ENCODE peak calls at places on chromosomes 16 and 17, in seven cellular contexts. One of them, this sample, is unnamed.

GRCh38 chr17:73011016-73011486 is 81.4 kb downstream of the SLC39A11 start:
- DNase-seq in progenitor cell of endocrine pancreas: no peak
- DNase-seq in neural crest cell: no peak
- DNase-seq in AML-193: peak
- DNase-seq in RWPE1: no peak
- DNase-seq in bronchial epithelial cell: no peak
- DNase-seq in body of pancreas: no peak
- DNase-seq in this sample: no peak

GRCh38 chr17:29572691-29573557 is 4.4 kb downstream of the TP53I13 start:
- DNase-seq in body of pancreas: peak
- DNase-seq in AML-193: no peak
- DNase-seq in neural crest cell: peak
- DNase-seq in progenitor cell of endocrine pancreas: peak
- DNase-seq in bronchial epithelial cell: no peak
- DNase-seq in RWPE1: no peak
- DNase-seq in this sample: no peak

GRCh38 chr17:60391419-60392041 is 403 bp downstream of the USP32 start:
- DNase-seq in RWPE1: peak
- DNase-seq in bronchial epithelial cell: no peak
- DNase-seq in body of pancreas: no peak
- DNase-seq in neural crest cell: peak
- DNase-seq in AML-193: no peak
- DNase-seq in progenitor cell of endocrine pancreas: peak
- DNase-seq in this sample: peak

GRCh38 chr16:52603015-52603414 is 56.1 kb upstream of the TOX3 start:
- DNase-seq in bronchial epithelial cell: no peak
- DNase-seq in RWPE1: no peak
- DNase-seq in AML-193: no peak
- DNase-seq in body of pancreas: peak
- DNase-seq in progenitor cell of endocrine pancreas: no peak
- DNase-seq in neural crest cell: no peak
- DNase-seq in this sample: no peak

GRCh38 chr16:11583889-11584565 is 2.7 kb downstream of the LITAF start:
- DNase-seq in RWPE1: no peak
- DNase-seq in AML-193: peak
- DNase-seq in bronchial epithelial cell: no peak
- DNase-seq in neural crest cell: no peak
- DNase-seq in progenitor cell of endocrine pancreas: no peak
- DNase-seq in body of pancreas: no peak
- DNase-seq in this sample: no peak

GRCh38 chr16:49618955-49619354 is 237.0 kb downstream of the ZNF423 start:
- DNase-seq in AML-193: no peak
- DNase-seq in RWPE1: no peak
- DNase-seq in bronchial epithelial cell: no peak
- DNase-seq in body of pancreas: no peak
- DNase-seq in progenitor cell of endocrine pancreas: no peak
- DNase-seq in neural crest cell: no peak
- DNase-seq in this sample: no peak

GRCh38 chr17:56884483-56885144 is 29.2 kb downstream of the TRIM25 start:
- DNase-seq in AML-193: no peak
- DNase-seq in body of pancreas: no peak
- DNase-seq in RWPE1: no peak
- DNase-seq in bronchial epithelial cell: no peak
- DNase-seq in progenitor cell of endocrine pancreas: no peak
- DNase-seq in neural crest cell: no peak
- DNase-seq in this sample: no peak

GRCh38 chr16:8655184-8655717 is 19.2 kb upstream of the ABAT start:
- DNase-seq in RWPE1: no peak
- DNase-seq in AML-193: peak
- DNase-seq in bronchial epithelial cell: no peak
- DNase-seq in body of pancreas: peak
- DNase-seq in progenitor cell of endocrine pancreas: no peak
- DNase-seq in neural crest cell: peak
- DNase-seq in this sample: no peak

GRCh38 chr17:34156741-34157589 is 98.1 kb upstream of the CCL2 start:
- DNase-seq in progenitor cell of endocrine pancreas: no peak
- DNase-seq in AML-193: no peak
- DNase-seq in neural crest cell: peak
- DNase-seq in bronchial epithelial cell: no peak
- DNase-seq in RWPE1: no peak
- DNase-seq in body of pancreas: no peak
- DNase-seq in this sample: no peak

GRCh38 chr16:27921134-27921533 is 142.4 kb downstream of the GSG1L start:
- DNase-seq in body of pancreas: no peak
- DNase-seq in AML-193: no peak
- DNase-seq in neural crest cell: no peak
- DNase-seq in RWPE1: no peak
- DNase-seq in bronchial epithelial cell: no peak
- DNase-seq in progenitor cell of endocrine pancreas: no peak
- DNase-seq in this sample: no peak

GRCh38 chr17:49715221-49715620 is 7.5 kb upstream of the SLC35B1 start:
- DNase-seq in body of pancreas: no peak
- DNase-seq in progenitor cell of endocrine pancreas: no peak
- DNase-seq in RWPE1: no peak
- DNase-seq in AML-193: no peak
- DNase-seq in neural crest cell: no peak
- DNase-seq in bronchial epithelial cell: no peak
- DNase-seq in this sample: no peak

GRCh38 chr17:34420254-34420766 is 57.3 kb upstream of the CCL1 start:
- DNase-seq in RWPE1: peak
- DNase-seq in body of pancreas: peak
- DNase-seq in bronchial epithelial cell: peak
- DNase-seq in AML-193: peak
- DNase-seq in neural crest cell: peak
- DNase-seq in progenitor cell of endocrine pancreas: peak
- DNase-seq in this sample: peak

GRCh38 chr17:28885363-28885762 is 12.2 kb downstream of the FLOT2 start:
- DNase-seq in bronchial epithelial cell: no peak
- DNase-seq in RWPE1: no peak
- DNase-seq in body of pancreas: no peak
- DNase-seq in neural crest cell: no peak
- DNase-seq in AML-193: no peak
- DNase-seq in progenitor cell of endocrine pancreas: no peak
- DNase-seq in this sample: no peak

GRCh38 chr17:7842380-7842949 is 8.4 kb downstream of the KDM6B start:
- DNase-seq in body of pancreas: peak
- DNase-seq in RWPE1: no peak
- DNase-seq in AML-193: no peak
- DNase-seq in bronchial epithelial cell: peak
- DNase-seq in neural crest cell: no peak
- DNase-seq in progenitor cell of endocrine pancreas: no peak
- DNase-seq in this sample: no peak

GRCh38 chr16:27718767-27719445 is 169.0 kb downstream of the KATNIP start:
- DNase-seq in RWPE1: no peak
- DNase-seq in progenitor cell of endocrine pancreas: no peak
- DNase-seq in body of pancreas: no peak
- DNase-seq in neural crest cell: peak
- DNase-seq in bronchial epithelial cell: no peak
- DNase-seq in AML-193: no peak
- DNase-seq in this sample: no peak

GRCh38 chr17:7309628-7310027 is 2.2 kb downstream of the EIF5A start:
- DNase-seq in body of pancreas: no peak
- DNase-seq in bronchial epithelial cell: no peak
- DNase-seq in RWPE1: no peak
- DNase-seq in progenitor cell of endocrine pancreas: no peak
- DNase-seq in neural crest cell: no peak
- DNase-seq in AML-193: no peak
- DNase-seq in this sample: no peak

GRCh38 chr17:16491131-16491702 is 776 bp downstream of the LRRC75A start:
- DNase-seq in neural crest cell: no peak
- DNase-seq in progenitor cell of endocrine pancreas: peak
- DNase-seq in RWPE1: no peak
- DNase-seq in bronchial epithelial cell: no peak
- DNase-seq in AML-193: no peak
- DNase-seq in body of pancreas: no peak
- DNase-seq in this sample: no peak

GRCh38 chr17:76626442-76626841 is 17.1 kb downstream of the ST6GALNAC1 start:
- DNase-seq in RWPE1: peak
- DNase-seq in bronchial epithelial cell: peak
- DNase-seq in progenitor cell of endocrine pancreas: no peak
- DNase-seq in neural crest cell: no peak
- DNase-seq in body of pancreas: no peak
- DNase-seq in AML-193: no peak
- DNase-seq in this sample: no peak

GRCh38 chr17:79515646-79516604 is 94.9 kb downstream of the RBFOX3 start:
- DNase-seq in bronchial epithelial cell: no peak
- DNase-seq in progenitor cell of endocrine pancreas: no peak
- DNase-seq in body of pancreas: no peak
- DNase-seq in RWPE1: no peak
- DNase-seq in AML-193: no peak
- DNase-seq in neural crest cell: no peak
- DNase-seq in this sample: no peak

GRCh38 chr16:86826931-86827330 is 248.6 kb downstream of the FOXL1 start:
- DNase-seq in RWPE1: no peak
- DNase-seq in progenitor cell of endocrine pancreas: no peak
- DNase-seq in neural crest cell: no peak
- DNase-seq in bronchial epithelial cell: no peak
- DNase-seq in body of pancreas: no peak
- DNase-seq in AML-193: no peak
- DNase-seq in this sample: no peak

GRCh38 chr17:35489944-35490343 is 41.4 kb upstream of the SLFN13 start:
- DNase-seq in neural crest cell: no peak
- DNase-seq in AML-193: no peak
- DNase-seq in body of pancreas: no peak
- DNase-seq in RWPE1: no peak
- DNase-seq in bronchial epithelial cell: no peak
- DNase-seq in progenitor cell of endocrine pancreas: no peak
- DNase-seq in this sample: no peak

GRCh38 chr17:1908699-1909309 is 79.0 kb downstream of the RPA1 start:
- DNase-seq in neural crest cell: peak
- DNase-seq in RWPE1: peak
- DNase-seq in AML-193: peak
- DNase-seq in body of pancreas: peak
- DNase-seq in bronchial epithelial cell: peak
- DNase-seq in progenitor cell of endocrine pancreas: peak
- DNase-seq in this sample: no peak

This sample was measured in keratinocyte.